ENCODE peak calls at places on chromosomes 12 and 14, in ten cellular contexts. U is activated naive CD8-positive, alpha-beta T cell treated with anti-CD3 and anti-CD28 coated beads for 36 hours; M is nephron progenitor cell; J is CD14-positive monocyte; E is NT2/D1; P is NCI-H345; W is NCI-H460; V is tibial artery; G is erythroblast; D is brain microvascular endothelial cell. A is an unnamed sample.
A peak's percentile ranks its signal among the peaks of the same experiment; 100 is the strongest.

GRCh38 chr12:26630546-26631027 is 202.4 kb downstream of the ITPR2 start:
- DNase-seq in D (peak; percentile 90), V (no peak), J (no peak), U (no peak), P (no peak), W (no peak), G (no peak), M (no peak), E (no peak), A (peak; percentile 91)

GRCh38 chr12:2922329-2922728 is 31.6 kb downstream of the TULP3 start:
- DNase-seq in P (no peak), W (no peak), D (no peak), E (peak; percentile 92), J (no peak), U (no peak), M (no peak), G (no peak), V (no peak), A (peak; percentile 41)

GRCh38 chr12:32466986-32467711 is 67.8 kb downstream of the FGD4 start:
- DNase-seq in P (no peak), M (no peak), W (no peak), J (no peak), V (no peak), G (no peak), D (no peak), E (no peak), U (no peak), A (peak; percentile 6)

GRCh38 chr14:73723799-73724621 is 9.8 kb upstream of the PNMA1 start:
- DNase-seq in U (no peak), D (peak; percentile 96), G (peak; percentile 41), V (peak; percentile 95), E (no peak), J (no peak), P (no peak), M (no peak), W (peak; percentile 98), A (peak; percentile 98)

GRCh38 chr12:67651380-67651695 is 2.8 kb downstream of the DYRK2 start:
- DNase-seq in P (peak; percentile 13), G (peak; percentile 27), D (no peak), W (no peak), V (no peak), U (no peak), E (no peak), M (no peak), J (no peak), A (peak; percentile 53)

GRCh38 chr12:39420043-39420442 is 22.9 kb downstream of the KIF21A start:
- DNase-seq in G (no peak), P (no peak), U (no peak), D (no peak), W (no peak), J (no peak), E (no peak), M (no peak), V (no peak), A (no peak)

GRCh38 chr12:122757568-122757967 is 4.9 kb downstream of the DENR start:
- DNase-seq in U (no peak), G (no peak), W (no peak), V (no peak), M (no peak), J (no peak), P (no peak), E (no peak), D (no peak), A (no peak)

GRCh38 chr14:21467620-21468019 is 9.1 kb downstream of the RAB2B start:
- DNase-seq in G (no peak), U (no peak), D (peak; percentile 94), V (no peak), E (no peak), P (no peak), M (no peak), W (no peak), J (no peak), A (peak; percentile 92)

GRCh38 chr14:31090872-31091764 is 64.9 kb upstream of the STRN3 start:
- DNase-seq in W (peak; percentile 47), V (no peak), E (no peak), U (no peak), G (peak; percentile 27), P (no peak), D (peak; percentile 88), M (no peak), J (peak; percentile 86), A (peak; percentile 84)

GRCh38 chr12:104652910-104653309 is 196.2 kb downstream of the CHST11 start:
- DNase-seq in M (no peak), G (no peak), P (no peak), U (no peak), D (no peak), J (no peak), V (no peak), W (no peak), E (no peak), A (no peak)

GRCh38 chr12:123748661-123749060 is 13.4 kb upstream of the DNAH10 start:
- DNase-seq in M (no peak), U (no peak), W (no peak), D (peak; percentile 47), G (no peak), J (no peak), P (no peak), V (no peak), E (no peak), A (peak; percentile 64)

GRCh38 chr14:95327558-95328374 is 8.1 kb upstream of the CLMN start:
- DNase-seq in U (no peak), J (no peak), D (no peak), E (no peak), M (no peak), G (no peak), P (no peak), W (no peak), V (peak; percentile 23), A (no peak)

GRCh38 chr12:101653503-101653902 is 43.9 kb upstream of the CHPT1 start:
- DNase-seq in V (no peak), J (no peak), D (no peak), P (no peak), U (no peak), W (no peak), E (no peak), G (no peak), M (no peak), A (no peak)

GRCh38 chr14:103512701-103513611 is 9.7 kb downstream of the CKB start:
- DNase-seq in E (no peak), U (no peak), P (peak; percentile 74), W (no peak), J (no peak), G (peak; percentile 50), V (peak; percentile 94), M (no peak), D (no peak), A (peak; percentile 50)

GRCh38 chr14:84961637-84962036 is 568.3 kb upstream of the FLRT2 start:
- DNase-seq in J (no peak), E (no peak), W (no peak), V (no peak), M (no peak), P (peak; percentile 66), G (no peak), D (no peak), U (no peak), A (no peak)

GRCh38 chr12:110548678-110549077 is 34.4 kb downstream of the PPTC7 start:
- DNase-seq in W (no peak), V (no peak), G (no peak), M (no peak), J (no peak), D (peak; percentile 41), U (no peak), P (no peak), E (no peak), A (peak; percentile 64)

GRCh38 chr14:99879401-99880295 is 86.4 kb downstream of the EML1 start:
- DNase-seq in M (no peak), D (no peak), J (no peak), P (no peak), U (no peak), V (no peak), E (no peak), G (no peak), W (no peak), A (peak; percentile 76)